ENCODE peak calls at places on chromosomes 5 and 9, in eight cellular contexts. O, P, J, F, L, E, U and I are unnamed samples.

GRCh38 chr9:36632892-36633291 is 60.2 kb downstream of the MELK start:
- DNase-seq in L (peak; percentile 21), O (peak; percentile 60), E (peak; percentile 50), P (peak; percentile 26), U (peak; percentile 5), F (peak; percentile 12), J (peak; percentile 47), I (no peak)

GRCh38 chr5:40223884-40224402 is 455.8 kb upstream of the PTGER4 start:
- DNase-seq in E (no peak), U (peak; percentile 94), O (peak; percentile 90), F (peak; percentile 77), P (no peak), L (peak; percentile 94), J (no peak), I (no peak)

GRCh38 chr9:136981588-136982231 is 1.1 kb upstream of the LCNL1 start:
- DNase-seq in O (no peak), U (no peak), L (no peak), F (no peak), P (no peak), E (no peak), J (no peak), I (no peak)

GRCh38 chr9:93663877-93664548 is 87.6 kb downstream of the PHF2 start:
- DNase-seq in P (no peak), E (no peak), O (no peak), J (no peak), L (no peak), F (no peak), U (no peak), I (no peak)

GRCh38 chr9:32899181-32899580 is 102.2 kb downstream of the APTX start:
- DNase-seq in J (no peak), P (no peak), E (no peak), U (peak; percentile 36), O (peak; percentile 61), F (peak; percentile 47), L (peak; percentile 56), I (no peak)

GRCh38 chr5:67793966-67794365 is 421.6 kb upstream of the PIK3R1 start:
- DNase-seq in P (no peak), F (no peak), O (no peak), U (peak; percentile 82), L (peak; percentile 82), J (no peak), E (no peak), I (no peak)

GRCh38 chr9:115106642-115107041 is 11.3 kb downstream of the TNC start:
- DNase-seq in J (no peak), O (peak; percentile 74), F (no peak), L (peak; percentile 73), E (no peak), P (no peak), U (peak; percentile 67), I (no peak)

GRCh38 chr9:19114680-19115270 is 12.1 kb upstream of the HAUS6 start:
- DNase-seq in L (peak; percentile 36), P (peak; percentile 32), J (no peak), U (no peak), F (no peak), E (no peak), O (peak; percentile 63), I (no peak)

GRCh38 chr9:21591221-21592062 is 109.3 kb upstream of the IFNE start:
- DNase-seq in E (no peak), J (no peak), F (peak; percentile 97), P (peak; percentile 95), L (peak; percentile 100), O (peak; percentile 99), U (peak; percentile 99), I (peak; percentile 72)

DNA sequence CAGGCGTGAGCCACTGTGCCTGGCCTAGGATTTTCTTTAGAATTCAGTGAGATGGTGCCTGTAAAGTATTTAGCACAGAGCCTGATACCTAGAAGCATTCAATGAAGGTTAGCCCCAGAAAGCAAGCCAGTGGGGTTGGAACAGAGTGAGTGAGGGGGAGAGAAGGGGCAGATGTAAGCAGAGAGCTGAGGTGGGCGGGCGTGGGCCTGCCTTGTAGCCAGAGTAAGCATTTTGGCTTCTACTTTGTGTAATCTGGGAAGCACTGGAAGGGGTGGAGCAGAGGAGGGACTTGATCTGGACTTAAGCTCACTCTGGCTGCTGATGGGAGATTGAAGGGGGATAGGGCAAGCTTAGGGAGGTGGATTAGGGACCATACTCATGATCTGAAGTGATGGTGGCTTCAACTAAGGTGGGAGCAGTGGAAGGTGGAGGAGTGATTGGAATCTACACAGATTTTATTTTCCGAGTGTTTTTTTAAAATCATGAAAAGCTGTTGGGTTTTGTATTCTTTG is 2.6 kb downstream of the EXOSC2 start:
- DNase-seq in E (no peak), O (no peak), U (no peak), L (no peak), J (no peak), F (no peak), P (no peak), I (no peak)
- H3K79me2 ChIP-seq in E (peaks cover 46% of the 10 kb centered on the region), O (peaks cover 54% of the 10 kb centered on the region), U (peaks cover 45% of the 10 kb centered on the region), L (peaks cover 33% of the 10 kb centered on the region), J (peaks cover 35% of the 10 kb centered on the region), F (peaks cover 61% of the 10 kb centered on the region), P (peaks cover 31% of the 10 kb centered on the region), I (peaks cover 15% of the 10 kb centered on the region)

GRCh38 chr5:95042040-95042439 is 242.9 kb downstream of the MCTP1 start:
- DNase-seq in U (no peak), F (no peak), P (no peak), E (no peak), O (no peak), L (no peak), J (no peak), I (no peak)

GRCh38 chr5:95032801-95033200 is 252.1 kb downstream of the MCTP1 start:
- DNase-seq in P (no peak), F (no peak), U (no peak), O (no peak), L (no peak), E (no peak), J (no peak), I (no peak)

DNA sequence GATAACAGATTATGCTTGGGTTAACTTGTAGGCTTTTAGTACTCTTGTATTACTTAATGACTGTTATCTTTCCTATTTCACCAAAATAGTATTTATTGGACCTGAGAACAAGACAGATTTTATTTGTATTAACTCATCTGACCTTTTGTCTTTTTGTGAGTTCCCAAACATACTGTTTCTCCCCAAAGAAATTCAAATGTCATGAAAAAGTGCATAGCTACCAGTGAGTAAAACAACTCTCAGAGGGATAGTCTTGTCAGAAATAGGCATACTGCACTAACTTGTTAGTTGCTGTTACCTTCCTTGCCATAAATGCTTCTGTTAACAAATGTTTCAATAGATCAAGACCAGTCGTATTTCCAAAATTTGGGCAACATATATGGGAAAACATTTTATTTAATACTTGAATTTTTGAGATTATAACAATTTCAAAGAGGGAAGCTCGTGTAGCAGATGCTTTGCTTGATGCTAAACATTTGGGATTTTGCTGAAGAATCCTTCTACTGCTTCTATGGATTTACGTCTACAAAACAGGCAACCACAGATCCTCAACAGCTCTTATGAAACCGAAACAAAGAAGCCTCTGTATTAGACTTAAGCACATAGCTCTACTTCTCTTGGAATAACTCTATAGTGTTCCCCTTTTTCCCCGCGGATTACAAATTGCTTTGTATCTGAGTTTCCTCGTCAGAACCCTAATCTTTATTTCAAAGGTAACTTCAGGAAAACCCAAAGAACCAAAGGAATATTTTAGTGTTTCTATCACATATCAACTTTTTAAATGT is 248.8 kb downstream of the MCTP1 start:
- DNase-seq in L (no peak), P (no peak), O (no peak), E (no peak), U (no peak), F (no peak), J (no peak), I (no peak)
- H3K79me2 ChIP-seq in L (no peaks in the 10 kb centered on the region), P (no peaks in the 10 kb centered on the region), O (no peaks in the 10 kb centered on the region), E (no peaks in the 10 kb centered on the region), U (no peaks in the 10 kb centered on the region), F (peaks cover 11% of the 10 kb centered on the region), J (no peaks in the 10 kb centered on the region), I (no peaks in the 10 kb centered on the region)

GRCh38 chr5:139675213-139675612 is 27.1 kb downstream of the CXXC5 start:
- DNase-seq in O (no peak), U (no peak), E (no peak), P (no peak), L (no peak), F (no peak), J (no peak), I (no peak)
- H3K79me2 ChIP-seq in O (peaks cover 97% of the 10 kb centered on the region), U (peaks cover 93% of the 10 kb centered on the region), E (peaks cover 52% of the 10 kb centered on the region), P (peaks cover 89% of the 10 kb centered on the region), L (peaks cover 4% of the 10 kb centered on the region), F (peaks cover 28% of the 10 kb centered on the region), J (peaks cover 96% of the 10 kb centered on the region), I (peaks cover 28% of the 10 kb centered on the region)

DNA sequence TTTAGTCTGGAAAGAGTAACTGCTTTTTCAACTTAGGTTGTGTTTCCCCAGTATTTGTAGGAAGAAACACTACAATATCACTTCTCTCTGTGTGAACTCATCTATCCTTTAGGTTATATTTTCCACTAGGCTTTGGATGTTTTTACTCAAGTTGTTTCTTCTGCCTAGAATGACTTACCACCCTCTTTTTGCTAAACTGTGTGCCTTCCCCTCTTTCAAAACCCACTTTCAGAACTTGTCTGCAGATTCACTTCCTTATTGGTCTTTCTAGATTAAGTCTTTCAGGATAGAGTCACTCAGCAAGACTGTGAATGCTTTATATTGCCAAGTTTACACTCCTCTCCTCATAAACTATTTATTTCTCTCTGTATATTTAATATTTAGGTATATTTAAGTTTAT is 14.2 kb upstream of the CAST start:
- DNase-seq in U (no peak), F (no peak), E (no peak), P (no peak), O (no peak), J (no peak), L (no peak), I (no peak)
- H3K79me2 ChIP-seq in U (no peaks in the 10 kb centered on the region), F (no peaks in the 10 kb centered on the region), E (no peaks in the 10 kb centered on the region), P (no peaks in the 10 kb centered on the region), O (no peaks in the 10 kb centered on the region), J (no peaks in the 10 kb centered on the region), L (no peaks in the 10 kb centered on the region), I (no peaks in the 10 kb centered on the region)

DNA sequence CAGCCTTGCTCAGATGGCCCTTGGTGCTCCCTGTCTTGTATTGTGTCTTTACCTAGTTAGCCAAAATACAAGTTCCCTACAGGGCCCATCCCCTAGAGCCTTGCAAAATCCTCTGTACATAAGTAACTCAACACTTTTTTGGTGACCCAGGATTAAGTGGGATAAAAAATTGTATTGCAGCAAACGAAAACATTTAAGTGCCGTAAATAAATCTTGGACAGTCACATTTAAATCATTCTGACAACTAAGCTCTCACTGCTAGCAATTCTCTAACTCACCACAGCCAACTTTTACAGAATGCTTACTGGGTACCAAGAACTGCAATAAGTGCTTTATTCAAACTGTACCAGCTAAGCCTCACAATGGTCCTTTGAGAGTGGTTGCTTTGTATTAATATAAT is 56.6 kb downstream of the GNAQ start:
- DNase-seq in P (no peak), U (no peak), J (no peak), F (no peak), L (no peak), E (no peak), O (no peak), I (no peak)
- H3K79me2 ChIP-seq in P (peaks cover 31% of the 10 kb centered on the region), U (peaks cover 81% of the 10 kb centered on the region), J (peaks cover 98% of the 10 kb centered on the region), F (peaks cover 91% of the 10 kb centered on the region), L (peaks cover 12% of the 10 kb centered on the region), E (no peaks in the 10 kb centered on the region), O (peaks cover 99% of the 10 kb centered on the region), I (peaks cover 10% of the 10 kb centered on the region)

DNA sequence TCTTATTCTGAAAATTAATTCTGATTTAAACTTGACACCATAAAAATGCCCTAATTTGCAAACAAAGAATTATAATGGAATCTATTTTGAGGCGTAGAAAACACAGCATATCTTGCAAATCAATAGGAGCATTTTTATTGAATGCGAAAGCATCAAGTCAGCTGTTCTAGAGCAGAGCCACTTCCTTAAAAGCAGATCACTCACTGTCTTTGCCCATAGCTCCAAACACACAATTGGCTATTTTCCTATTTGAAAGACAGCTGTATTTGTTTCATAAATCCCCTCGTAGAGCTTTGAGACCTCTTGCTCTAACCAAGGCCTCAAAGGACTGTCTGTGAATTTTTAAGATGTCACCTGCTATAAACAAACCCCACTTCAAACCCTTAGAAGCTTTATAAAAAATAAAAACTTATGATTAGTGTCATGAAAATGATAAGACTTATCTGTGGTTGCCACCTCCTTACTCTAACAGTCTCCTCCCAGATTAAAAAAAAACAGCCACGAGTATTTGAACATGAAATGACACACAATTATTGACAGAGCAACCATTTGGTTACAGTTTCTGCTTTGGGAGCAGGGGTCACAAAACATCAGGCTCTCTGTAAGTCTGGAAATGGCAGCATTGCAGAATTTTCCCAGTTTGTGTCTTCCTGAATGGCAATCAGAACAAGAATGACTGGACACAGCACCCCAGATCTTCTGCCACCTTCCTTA is 75.6 kb upstream of the RASEF start:
- DNase-seq in O (no peak), L (no peak), U (no peak), P (no peak), F (no peak), J (no peak), E (no peak), I (no peak)
- H3K79me2 ChIP-seq in O (no peaks in the 10 kb centered on the region), L (no peaks in the 10 kb centered on the region), U (no peaks in the 10 kb centered on the region), P (no peaks in the 10 kb centered on the region), F (no peaks in the 10 kb centered on the region), J (no peaks in the 10 kb centered on the region), E (no peaks in the 10 kb centered on the region), I (no peaks in the 10 kb centered on the region)